ENCODE peak calls at places on chromosome 1, in five cellular contexts. One of them, this sample, is unnamed.
A peak's percentile ranks its signal among the peaks of the same experiment; 100 is the strongest.

GRCh38 chr1:24870551-24871195 is 59.4 kb downstream of the RUNX3 start:
- DNase-seq in fibroblast of mammary gland: no peak
- DNase-seq in hepatocyte: no peak
- DNase-seq in type B pancreatic cell: peak; percentile 62
- DNase-seq in stimulated activated CD4-positive, alpha-beta T cell treated with anti-CD3 and anti-CD28 coated beads, Interleukin-12 subunit alpha, Interleukin-12 subunit beta, amount 100 ng/mL, for 48 hours: no peak
- DNase-seq in this sample: no peak

GRCh38 chr1:9129391-9130041 is 614 bp upstream of the GPR157 start:
- DNase-seq in fibroblast of mammary gland: peak; percentile 44
- DNase-seq in stimulated activated CD4-positive, alpha-beta T cell treated with anti-CD3 and anti-CD28 coated beads, Interleukin-12 subunit alpha, Interleukin-12 subunit beta, amount 100 ng/mL, for 48 hours: peak; percentile 69
- DNase-seq in hepatocyte: peak; percentile 94
- DNase-seq in type B pancreatic cell: peak; percentile 82
- DNase-seq in this sample: peak; percentile 81

GRCh38 chr1:10068605-10069294 is 36.0 kb downstream of the UBE4B start:
- DNase-seq in stimulated activated CD4-positive, alpha-beta T cell treated with anti-CD3 and anti-CD28 coated beads, Interleukin-12 subunit alpha, Interleukin-12 subunit beta, amount 100 ng/mL, for 48 hours: no peak
- DNase-seq in type B pancreatic cell: no peak
- DNase-seq in hepatocyte: no peak
- DNase-seq in fibroblast of mammary gland: peak; percentile 39
- DNase-seq in this sample: no peak

GRCh38 chr1:69911301-69911801 is 294.0 kb downstream of the LRRC40 start:
- DNase-seq in type B pancreatic cell: no peak
- DNase-seq in fibroblast of mammary gland: peak; percentile 93
- DNase-seq in hepatocyte: no peak
- DNase-seq in stimulated activated CD4-positive, alpha-beta T cell treated with anti-CD3 and anti-CD28 coated beads, Interleukin-12 subunit alpha, Interleukin-12 subunit beta, amount 100 ng/mL, for 48 hours: no peak
- DNase-seq in this sample: no peak

GRCh38 chr1:199684686-199685273 is 342.7 kb upstream of the NR5A2 start:
- DNase-seq in stimulated activated CD4-positive, alpha-beta T cell treated with anti-CD3 and anti-CD28 coated beads, Interleukin-12 subunit alpha, Interleukin-12 subunit beta, amount 100 ng/mL, for 48 hours: no peak
- DNase-seq in fibroblast of mammary gland: peak; percentile 78
- DNase-seq in hepatocyte: peak; percentile 71
- DNase-seq in type B pancreatic cell: no peak
- DNase-seq in this sample: peak; percentile 14

GRCh38 chr1:68826861-68827260 is 330.0 kb upstream of the DEPDC1 start:
- DNase-seq in type B pancreatic cell: no peak
- DNase-seq in stimulated activated CD4-positive, alpha-beta T cell treated with anti-CD3 and anti-CD28 coated beads, Interleukin-12 subunit alpha, Interleukin-12 subunit beta, amount 100 ng/mL, for 48 hours: no peak
- DNase-seq in hepatocyte: no peak
- DNase-seq in fibroblast of mammary gland: no peak
- DNase-seq in this sample: no peak

GRCh38 chr1:169989246-169989645 is 85.2 kb downstream of the KIFAP3 start:
- DNase-seq in hepatocyte: no peak
- DNase-seq in fibroblast of mammary gland: no peak
- DNase-seq in stimulated activated CD4-positive, alpha-beta T cell treated with anti-CD3 and anti-CD28 coated beads, Interleukin-12 subunit alpha, Interleukin-12 subunit beta, amount 100 ng/mL, for 48 hours: no peak
- DNase-seq in type B pancreatic cell: no peak
- DNase-seq in this sample: no peak

GRCh38 chr1:25912076-25912831 is 6.0 kb upstream of the STMN1 start:
- DNase-seq in fibroblast of mammary gland: peak; percentile 70
- DNase-seq in stimulated activated CD4-positive, alpha-beta T cell treated with anti-CD3 and anti-CD28 coated beads, Interleukin-12 subunit alpha, Interleukin-12 subunit beta, amount 100 ng/mL, for 48 hours: no peak
- DNase-seq in type B pancreatic cell: no peak
- DNase-seq in hepatocyte: no peak
- DNase-seq in this sample: no peak

GRCh38 chr1:60899464-60899863 is 182.9 kb upstream of the NFIA start:
- DNase-seq in fibroblast of mammary gland: no peak
- DNase-seq in type B pancreatic cell: no peak
- DNase-seq in stimulated activated CD4-positive, alpha-beta T cell treated with anti-CD3 and anti-CD28 coated beads, Interleukin-12 subunit alpha, Interleukin-12 subunit beta, amount 100 ng/mL, for 48 hours: no peak
- DNase-seq in hepatocyte: no peak
- DNase-seq in this sample: no peak

GRCh38 chr1:221994274-221994698 is 252.4 kb upstream of the DUSP10 start:
- DNase-seq in type B pancreatic cell: no peak
- DNase-seq in stimulated activated CD4-positive, alpha-beta T cell treated with anti-CD3 and anti-CD28 coated beads, Interleukin-12 subunit alpha, Interleukin-12 subunit beta, amount 100 ng/mL, for 48 hours: peak; percentile 46
- DNase-seq in hepatocyte: no peak
- DNase-seq in fibroblast of mammary gland: peak; percentile 76
- DNase-seq in this sample: no peak

GRCh38 chr1:119771016-119771415 is 2.3 kb upstream of the HMGCS2 start:
- DNase-seq in type B pancreatic cell: no peak
- DNase-seq in fibroblast of mammary gland: peak; percentile 27
- DNase-seq in stimulated activated CD4-positive, alpha-beta T cell treated with anti-CD3 and anti-CD28 coated beads, Interleukin-12 subunit alpha, Interleukin-12 subunit beta, amount 100 ng/mL, for 48 hours: no peak
- DNase-seq in hepatocyte: peak; percentile 61
- DNase-seq in this sample: no peak

GRCh38 chr1:161305872-161306519 is 3.8 kb downstream of the MPZ start:
- DNase-seq in stimulated activated CD4-positive, alpha-beta T cell treated with anti-CD3 and anti-CD28 coated beads, Interleukin-12 subunit alpha, Interleukin-12 subunit beta, amount 100 ng/mL, for 48 hours: peak; percentile 84
- DNase-seq in hepatocyte: peak; percentile 91
- DNase-seq in type B pancreatic cell: peak; percentile 80
- DNase-seq in fibroblast of mammary gland: peak; percentile 52
- DNase-seq in this sample: peak; percentile 71

GRCh38 chr1:161427733-161428516 is 60.2 kb upstream of the CFAP126 start:
- DNase-seq in fibroblast of mammary gland: peak; percentile 38
- DNase-seq in stimulated activated CD4-positive, alpha-beta T cell treated with anti-CD3 and anti-CD28 coated beads, Interleukin-12 subunit alpha, Interleukin-12 subunit beta, amount 100 ng/mL, for 48 hours: peak; percentile 48
- DNase-seq in type B pancreatic cell: no peak
- DNase-seq in hepatocyte: peak; percentile 63
- DNase-seq in this sample: no peak